ENCODE peak calls at places on chromosomes 6 and 20, in four cellular contexts. Y is left ventricle myocardium superior, I is AG09309, U is skeletal muscle cell. P is an unnamed sample.

GRCh38 chr6:4533576-4533975 is 242.6 kb upstream of the CDYL start:
- DNase-seq in Y (no peak), I (no peak), U (no peak), P (no peak)

GRCh38 chr6:31559958-31560696 is 12.0 kb upstream of the LTA start:
- DNase-seq in Y (peak; percentile 71), I (no peak), U (no peak), P (no peak)

GRCh38 chr6:82371799-82372508 is 8.3 kb downstream of the TPBG start:
- DNase-seq in Y (no peak), I (no peak), U (peak; percentile 26), P (no peak)

GRCh38 chr20:51067792-51068191 is 44.9 kb upstream of the KCNG1 start:
- DNase-seq in Y (no peak), I (no peak), U (no peak), P (no peak)

GRCh38 chr6:99426454-99426762 is 1.3 kb upstream of the PNISR start:
- DNase-seq in Y (no peak), I (no peak), U (no peak), P (no peak)

GRCh38 chr20:32976746-32977145 is 27.5 kb downstream of the SUN5 start:
- DNase-seq in Y (no peak), I (no peak), U (no peak), P (no peak)

GRCh38 chr6:67336014-67336413 is 1299.1 kb upstream of the ADGRB3 start:
- DNase-seq in Y (no peak), I (no peak), U (no peak), P (no peak)

GRCh38 chr6:96963809-96964208 is 39.3 kb downstream of the KLHL32 start:
- DNase-seq in Y (no peak), I (no peak), U (no peak), P (no peak)

GRCh38 chr6:20400476-20401402 is 940 bp upstream of the E2F3 start:
- DNase-seq in Y (peak; percentile 45), I (no peak), U (no peak), P (no peak)

GRCh38 chr6:124924333-124924759 is 37.9 kb upstream of the RNF217 start:
- DNase-seq in Y (no peak), I (peak; percentile 39), U (no peak), P (no peak)

GRCh38 chr6:25042599-25042936 is 106.8 kb upstream of the RIPOR2 start:
- DNase-seq in Y (no peak), I (no peak), U (no peak), P (no peak)

GRCh38 chr6:165686966-165687365 is 23.9 kb upstream of the PDE10A start:
- DNase-seq in Y (no peak), I (no peak), U (no peak), P (no peak)

GRCh38 chr6:162671580-162672165 is 55.9 kb downstream of the PRKN start:
- DNase-seq in Y (peak; percentile 70), I (no peak), U (no peak), P (no peak)

GRCh38 chr20:17417221-17417620 is 114.0 kb downstream of the BFSP1 start:
- DNase-seq in Y (no peak), I (no peak), U (no peak), P (no peak)

GRCh38 chr6:77178821-77179220 is 284.5 kb downstream of the HTR1B start:
- DNase-seq in Y (no peak), I (peak; percentile 1), U (peak; percentile 9), P (peak; percentile 5)

GRCh38 chr20:14178528-14178927 is 158.9 kb downstream of the FLRT3 start:
- DNase-seq in Y (no peak), I (no peak), U (no peak), P (no peak)

GRCh38 chr6:4931530-4932505 is 72.0 kb downstream of the RPP40 start:
- DNase-seq in Y (no peak), I (no peak), U (no peak), P (no peak)

GRCh38 chr20:63966172-63966943 is 3.4 kb downstream of the ZNF512B start:
- DNase-seq in Y (peak; percentile 23), I (no peak), U (no peak), P (no peak)

GRCh38 chr20:41453006-41453950 is 86.7 kb upstream of the EMILIN3 start:
- DNase-seq in Y (no peak), I (no peak), U (peak; percentile 27), P (no peak)

GRCh38 chr20:53677447-53678314 is 84.0 kb upstream of the ZNF217 start:
- DNase-seq in Y (no peak), I (peak; percentile 38), U (no peak), P (no peak)

GRCh38 chr20:33858666-33859065 is 47.5 kb downstream of the CHMP4B start:
- DNase-seq in Y (no peak), I (no peak), U (no peak), P (no peak)

GRCh38 chr6:166936079-166936787 is 20.1 kb downstream of the RNASET2 start:
- DNase-seq in Y (peak; percentile 48), I (no peak), U (no peak), P (no peak)

GRCh38 chr6:105744815-105745214 is 341.3 kb upstream of the PRDM1 start:
- DNase-seq in Y (no peak), I (no peak), U (no peak), P (no peak)

GRCh38 chr6:4369616-4370015 is 234.2 kb upstream of the ECI2 start:
- DNase-seq in Y (no peak), I (peak; percentile 27), U (peak; percentile 73), P (no peak)

GRCh38 chr20:63668351-63668750 is 10.2 kb downstream of the RTEL1 start:
- DNase-seq in Y (no peak), I (no peak), U (no peak), P (no peak)

GRCh38 chr6:170238741-170239565 is 51.9 kb downstream of the DLL1 start:
- DNase-seq in Y (peak; percentile 13), I (no peak), U (no peak), P (no peak)

GRCh38 chr6:159760602-159761057 is 1.2 kb upstream of the ACAT2 start:
- DNase-seq in Y (no peak), I (peak; percentile 16), U (peak; percentile 31), P (peak; percentile 51)

GRCh38 chr6:30500421-30501069 is 11.2 kb downstream of the HLA-E start:
- DNase-seq in Y (no peak), I (no peak), U (no peak), P (no peak)

GRCh38 chr6:99905209-99906106 is 88.6 kb downstream of the MCHR2 start:
- DNase-seq in Y (no peak), I (peak; percentile 40), U (peak; percentile 4), P (peak; percentile 7)

GRCh38 chr20:38573381-38573780 is 7.6 kb upstream of the ADIG start:
- DNase-seq in Y (no peak), I (no peak), U (peak; percentile 0), P (no peak)

GRCh38 chr6:113860165-113860955 is 3.2 kb downstream of the MARCKS start:
- DNase-seq in Y (peak; percentile 51), I (no peak), U (no peak), P (no peak)